ENCODE peak calls at places on chromosomes 2 and 18, in five cellular contexts. One of them, this sample, is unnamed. For H3K9me3 and H3K4me1, the result is how much of the 10 kb centered on the place peaks cover.

GRCh38 chr2:8992643-8993042 is 10.8 kb downstream of the MBOAT2 start:
- DNase-seq in heart right ventricle: no peak
- DNase-seq in SK-N-SH: no peak
- DNase-seq in OCI-LY7: no peak
- DNase-seq in CD4-positive, alpha-beta memory T cell: no peak
- DNase-seq in this sample: no peak

GRCh38 chr2:189545424-189545823 is 35.2 kb downstream of the SLC40A1 start:
- DNase-seq in heart right ventricle: no peak
- DNase-seq in OCI-LY7: no peak
- DNase-seq in SK-N-SH: no peak
- DNase-seq in CD4-positive, alpha-beta memory T cell: no peak
- DNase-seq in this sample: no peak

GRCh38 chr2:47011264-47011663 is 95.7 kb upstream of the MCFD2 start:
- DNase-seq in heart right ventricle: no peak
- DNase-seq in SK-N-SH: no peak
- DNase-seq in OCI-LY7: no peak
- DNase-seq in CD4-positive, alpha-beta memory T cell: no peak
- DNase-seq in this sample: no peak

GRCh38 chr2:457287-457686 is 169.4 kb upstream of the ALKAL2 start:
- DNase-seq in OCI-LY7: no peak
- DNase-seq in SK-N-SH: no peak
- DNase-seq in heart right ventricle: no peak
- DNase-seq in CD4-positive, alpha-beta memory T cell: no peak
- DNase-seq in this sample: no peak

GRCh38 chr2:233764264-233764663 is 4.2 kb downstream of the UGT1A1 start:
- DNase-seq in SK-N-SH: no peak
- DNase-seq in CD4-positive, alpha-beta memory T cell: no peak
- DNase-seq in OCI-LY7: no peak
- DNase-seq in heart right ventricle: no peak
- DNase-seq in this sample: no peak

GRCh38 chr2:157628532-157629415 is at the start of gene ACVR1C:
- DNase-seq in SK-N-SH: peak
- DNase-seq in CD4-positive, alpha-beta memory T cell: peak
- DNase-seq in heart right ventricle: peak
- DNase-seq in OCI-LY7: no peak
- DNase-seq in this sample: peak

GRCh38 chr2:58562281-58562680 is 321.2 kb upstream of the FANCL start:
- DNase-seq in heart right ventricle: no peak
- DNase-seq in CD4-positive, alpha-beta memory T cell: no peak
- DNase-seq in OCI-LY7: no peak
- DNase-seq in SK-N-SH: no peak
- DNase-seq in this sample: no peak

GRCh38 chr2:191864623-191865521 is 18.0 kb upstream of the CAVIN2 start:
- DNase-seq in SK-N-SH: no peak
- DNase-seq in CD4-positive, alpha-beta memory T cell: no peak
- DNase-seq in OCI-LY7: no peak
- DNase-seq in heart right ventricle: no peak
- DNase-seq in this sample: peak

GRCh38 chr2:237581751-237582746 is 8.5 kb downstream of the RAB17 start:
- DNase-seq in heart right ventricle: peak
- DNase-seq in CD4-positive, alpha-beta memory T cell: peak
- DNase-seq in OCI-LY7: peak
- DNase-seq in SK-N-SH: peak
- DNase-seq in this sample: peak

GRCh38 chr2:223914349-223914748 is 30.8 kb downstream of the WDFY1 start:
- DNase-seq in OCI-LY7: no peak
- DNase-seq in SK-N-SH: no peak
- DNase-seq in CD4-positive, alpha-beta memory T cell: no peak
- DNase-seq in heart right ventricle: no peak
- DNase-seq in this sample: no peak

GRCh38 chr2:207337234-207338219 is 171.8 kb upstream of the KLF7 start:
- DNase-seq in OCI-LY7: no peak
- DNase-seq in heart right ventricle: no peak
- DNase-seq in CD4-positive, alpha-beta memory T cell: no peak
- DNase-seq in SK-N-SH: no peak
- DNase-seq in this sample: no peak

GRCh38 chr2:200340527-200341224 is 34.2 kb downstream of the SPATS2L start:
- DNase-seq in heart right ventricle: no peak
- DNase-seq in OCI-LY7: no peak
- DNase-seq in CD4-positive, alpha-beta memory T cell: no peak
- DNase-seq in SK-N-SH: no peak
- DNase-seq in this sample: no peak

GRCh38 chr2:144237845-144238637 is 281.9 kb downstream of the ZEB2 start:
- DNase-seq in CD4-positive, alpha-beta memory T cell: no peak
- DNase-seq in SK-N-SH: no peak
- DNase-seq in heart right ventricle: no peak
- DNase-seq in OCI-LY7: peak
- DNase-seq in this sample: no peak

GRCh38 chr2:190893157-190893556 is 12.5 kb downstream of the GLS start:
- DNase-seq in OCI-LY7: no peak
- DNase-seq in SK-N-SH: no peak
- DNase-seq in heart right ventricle: no peak
- DNase-seq in CD4-positive, alpha-beta memory T cell: no peak
- DNase-seq in this sample: no peak

GRCh38 chr2:172667926-172668325 is 67.7 kb upstream of the RAPGEF4 start:
- DNase-seq in CD4-positive, alpha-beta memory T cell: no peak
- DNase-seq in OCI-LY7: no peak
- DNase-seq in SK-N-SH: no peak
- DNase-seq in heart right ventricle: no peak
- DNase-seq in this sample: no peak

GRCh38 chr2:49465157-49465831 is 311.0 kb upstream of the FSHR start:
- DNase-seq in OCI-LY7: no peak
- DNase-seq in SK-N-SH: no peak
- DNase-seq in heart right ventricle: no peak
- DNase-seq in CD4-positive, alpha-beta memory T cell: no peak
- DNase-seq in this sample: no peak

GRCh38 chr2:19607400-19607799 is 249.0 kb upstream of the OSR1 start:
- DNase-seq in SK-N-SH: no peak
- DNase-seq in OCI-LY7: no peak
- DNase-seq in heart right ventricle: no peak
- DNase-seq in CD4-positive, alpha-beta memory T cell: no peak
- DNase-seq in this sample: no peak

GRCh38 chr2:179532890-179533289 is 268.3 kb upstream of the SESTD1 start:
- DNase-seq in SK-N-SH: peak
- DNase-seq in OCI-LY7: no peak
- DNase-seq in heart right ventricle: no peak
- DNase-seq in CD4-positive, alpha-beta memory T cell: no peak
- DNase-seq in this sample: no peak

GRCh38 chr2:46042207-46042637 is 255.0 kb upstream of the EPAS1 start:
- DNase-seq in SK-N-SH: no peak
- DNase-seq in CD4-positive, alpha-beta memory T cell: no peak
- DNase-seq in heart right ventricle: no peak
- DNase-seq in OCI-LY7: no peak
- DNase-seq in this sample: no peak

GRCh38 chr2:189762229-189762550 is 402 bp downstream of the OSGEPL1 start:
- DNase-seq in SK-N-SH: no peak
- DNase-seq in OCI-LY7: no peak
- DNase-seq in heart right ventricle: no peak
- DNase-seq in CD4-positive, alpha-beta memory T cell: no peak
- DNase-seq in this sample: no peak

GRCh38 chr2:138147796-138148195 is 183.5 kb downstream of the HNMT start:
- DNase-seq in SK-N-SH: no peak
- DNase-seq in OCI-LY7: no peak
- DNase-seq in heart right ventricle: no peak
- DNase-seq in CD4-positive, alpha-beta memory T cell: no peak
- DNase-seq in this sample: no peak

DNA sequence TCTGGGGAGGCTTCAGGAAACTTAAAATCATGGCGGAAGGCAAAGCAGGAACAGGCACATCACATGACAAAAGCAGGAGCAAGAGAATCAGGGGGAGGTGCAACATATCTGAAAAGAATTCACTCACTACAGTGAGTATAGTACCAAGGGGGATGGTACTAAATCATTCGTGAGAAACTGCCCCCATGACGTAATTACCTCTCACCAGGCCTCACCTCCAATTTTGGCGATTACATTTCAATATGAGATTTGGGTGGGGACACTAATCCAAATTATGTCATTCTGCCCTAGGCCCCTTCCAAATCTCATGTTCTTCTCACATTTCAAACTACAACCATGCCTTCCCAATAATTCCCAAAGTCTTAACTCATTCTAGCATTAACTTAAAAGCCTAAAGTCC is 740.8 kb upstream of the SOX11 start:
- DNase-seq in CD4-positive, alpha-beta memory T cell: no peak
- DNase-seq in SK-N-SH: no peak
- DNase-seq in heart right ventricle: no peak
- DNase-seq in OCI-LY7: no peak
- DNase-seq in this sample: no peak
- H3K9me3 ChIP-seq in CD4-positive, alpha-beta memory T cell: under half
- H3K9me3 ChIP-seq in SK-N-SH: under half
- H3K9me3 ChIP-seq in heart right ventricle: under half
- H3K9me3 ChIP-seq in OCI-LY7: under half
- H3K9me3 ChIP-seq in this sample: under half

GRCh38 chr2:67259581-67260347 is 137.4 kb upstream of the ETAA1 start:
- DNase-seq in CD4-positive, alpha-beta memory T cell: no peak
- DNase-seq in heart right ventricle: peak
- DNase-seq in SK-N-SH: peak
- DNase-seq in OCI-LY7: no peak
- DNase-seq in this sample: peak

GRCh38 chr2:67256892-67257291 is 140.2 kb upstream of the ETAA1 start:
- DNase-seq in CD4-positive, alpha-beta memory T cell: no peak
- DNase-seq in SK-N-SH: no peak
- DNase-seq in OCI-LY7: no peak
- DNase-seq in heart right ventricle: no peak
- DNase-seq in this sample: no peak

GRCh38 chr2:67255933-67256615 is 141.1 kb upstream of the ETAA1 start:
- DNase-seq in OCI-LY7: no peak
- DNase-seq in SK-N-SH: no peak
- DNase-seq in heart right ventricle: no peak
- DNase-seq in CD4-positive, alpha-beta memory T cell: no peak
- DNase-seq in this sample: no peak

GRCh38 chr2:67260348-67261277 is 136.5 kb upstream of the ETAA1 start:
- DNase-seq in heart right ventricle: peak
- DNase-seq in CD4-positive, alpha-beta memory T cell: no peak
- DNase-seq in OCI-LY7: no peak
- DNase-seq in SK-N-SH: no peak
- DNase-seq in this sample: no peak
- H3K4me1 ChIP-seq in heart right ventricle: under half
- H3K4me1 ChIP-seq in CD4-positive, alpha-beta memory T cell: under half
- H3K4me1 ChIP-seq in OCI-LY7: under half
- H3K4me1 ChIP-seq in SK-N-SH: under half
- H3K4me1 ChIP-seq in this sample: under half

GRCh38 chr18:80022613-80023012 is 11.6 kb upstream of the RBFA start:
- DNase-seq in heart right ventricle: no peak
- DNase-seq in OCI-LY7: peak
- DNase-seq in SK-N-SH: no peak
- DNase-seq in CD4-positive, alpha-beta memory T cell: peak
- DNase-seq in this sample: no peak
- H3K9me3 ChIP-seq in heart right ventricle: half or more
- H3K9me3 ChIP-seq in OCI-LY7: under half
- H3K9me3 ChIP-seq in SK-N-SH: under half
- H3K9me3 ChIP-seq in CD4-positive, alpha-beta memory T cell: under half
- H3K9me3 ChIP-seq in this sample: under half

GRCh38 chr2:56068746-56069145 is 115.0 kb upstream of the CCDC85A start:
- DNase-seq in CD4-positive, alpha-beta memory T cell: no peak
- DNase-seq in SK-N-SH: no peak
- DNase-seq in heart right ventricle: no peak
- DNase-seq in OCI-LY7: no peak
- DNase-seq in this sample: no peak
- H3K4me1 ChIP-seq in CD4-positive, alpha-beta memory T cell: under half
- H3K4me1 ChIP-seq in SK-N-SH: under half
- H3K4me1 ChIP-seq in heart right ventricle: under half
- H3K4me1 ChIP-seq in OCI-LY7: under half
- H3K4me1 ChIP-seq in this sample: under half

GRCh38 chr18:29652797-29653196 is 1389.7 kb downstream of the DSC3 start:
- DNase-seq in OCI-LY7: no peak
- DNase-seq in heart right ventricle: no peak
- DNase-seq in CD4-positive, alpha-beta memory T cell: no peak
- DNase-seq in SK-N-SH: no peak
- DNase-seq in this sample: no peak
- H3K9me3 ChIP-seq in OCI-LY7: under half
- H3K9me3 ChIP-seq in heart right ventricle: under half
- H3K9me3 ChIP-seq in CD4-positive, alpha-beta memory T cell: under half
- H3K9me3 ChIP-seq in SK-N-SH: under half
- H3K9me3 ChIP-seq in this sample: under half